ENCODE peak calls at places on chromosomes 1 and 21, in four cellular contexts. B, O, N and X are unnamed samples.

GRCh38 chr1:109641341-109641740 is 14.6 kb upstream of the GSTM4 start:
- DNase-seq in B (no peak), N (no peak), O (no peak), X (no peak)

GRCh38 chr1:88557044-88557443 is 127.0 kb upstream of the PKN2 start:
- DNase-seq in O (no peak), N (no peak), B (no peak), X (no peak)

GRCh38 chr1:172373864-172374263 is 46.6 kb upstream of the C1orf105 start:
- DNase-seq in N (no peak), B (peak; percentile 45), O (no peak), X (peak; percentile 41)

GRCh38 chr1:159979257-159979656 is 25.2 kb upstream of the SLAMF9 start:
- DNase-seq in O (peak; percentile 76), N (no peak), B (no peak), X (no peak)

GRCh38 chr1:71269823-71270222 is 189.0 kb upstream of the ZRANB2 start:
- DNase-seq in B (no peak), N (no peak), O (no peak), X (peak; percentile 38)

GRCh38 chr1:41626616-41627375 is 142.3 kb upstream of the EDN2 start:
- DNase-seq in B (no peak), N (no peak), O (peak; percentile 31), X (peak; percentile 89)

GRCh38 chr1:88683848-88684481 is at the start of gene PKN2:
- DNase-seq in O (peak; percentile 98), B (peak; percentile 100), N (peak; percentile 97), X (peak; percentile 91)

GRCh38 chr1:169348356-169349036 is 19.1 kb downstream of the NME7 start:
- DNase-seq in B (peak; percentile 77), N (peak; percentile 20), O (peak; percentile 68), X (peak; percentile 62)

GRCh38 chr1:160322831-160323230 is 20.2 kb downstream of the COPA start:
- DNase-seq in B (no peak), O (no peak), N (no peak), X (no peak)

GRCh38 chr1:73839922-73840321 is 358.1 kb downstream of the LRRIQ3 start:
- DNase-seq in O (no peak), N (no peak), B (peak; percentile 10), X (peak; percentile 34)

GRCh38 chr1:147451628-147452027 is 89.7 kb upstream of the BCL9 start:
- DNase-seq in O (no peak), N (no peak), B (no peak), X (no peak)

GRCh38 chr1:111907321-111907720 is 82.1 kb downstream of the KCND3 start:
- DNase-seq in O (no peak), B (no peak), N (no peak), X (peak; percentile 2)

GRCh38 chr21:37531402-37532042 is 164.9 kb downstream of the DYRK1A start:
- DNase-seq in O (no peak), N (no peak), B (no peak), X (no peak)

GRCh38 chr1:235913311-235913710 is 46.6 kb upstream of the LYST start:
- DNase-seq in O (peak; percentile 43), B (no peak), N (no peak), X (peak; percentile 59)

GRCh38 chr1:38279148-38279547 is 232.6 kb upstream of the POU3F1 start:
- DNase-seq in B (no peak), N (no peak), O (no peak), X (no peak)

GRCh38 chr1:44707112-44707881 is 23.7 kb downstream of the RNU5D-1 start:
- DNase-seq in B (peak; percentile 68), O (peak; percentile 94), N (no peak), X (peak; percentile 99)

GRCh38 chr1:26855636-26856035 is 7.3 kb upstream of the SFN start:
- DNase-seq in O (no peak), N (no peak), B (no peak), X (no peak)

GRCh38 chr1:228337031-228337564 is 69.5 kb downstream of the TRIM11 start:
- DNase-seq in N (peak; percentile 3), B (no peak), O (no peak), X (no peak)

GRCh38 chr1:231867607-231868006 is 241.0 kb downstream of the DISC1 start:
- DNase-seq in N (no peak), B (no peak), O (peak; percentile 49), X (peak; percentile 25)

GRCh38 chr1:8545078-8545477 is 227.2 kb downstream of the SLC45A1 start:
- DNase-seq in N (no peak), O (peak; percentile 35), B (no peak), X (peak; percentile 54)

GRCh38 chr1:165899461-165899941 is 72.1 kb downstream of the UCK2 start:
- DNase-seq in N (no peak), O (peak; percentile 23), B (no peak), X (peak; percentile 55)

GRCh38 chr1:62229468-62229867 is 34.8 kb downstream of the L1TD1 start:
- DNase-seq in N (no peak), B (no peak), O (no peak), X (peak; percentile 31)

GRCh38 chr1:42886046-42886739 is 39.8 kb downstream of the ZNF691 start:
- DNase-seq in B (no peak), O (no peak), N (no peak), X (no peak)

GRCh38 chr21:14070968-14071367 is 139.8 kb downstream of the LIPI start:
- DNase-seq in N (no peak), O (no peak), B (no peak), X (no peak)

GRCh38 chr1:53265581-53265980 is 27.3 kb upstream of the MAGOH start:
- DNase-seq in B (no peak), O (no peak), N (no peak), X (no peak)

GRCh38 chr1:229229721-229230135 is 41.2 kb upstream of the RAB4A start:
- DNase-seq in N (no peak), O (no peak), B (peak; percentile 89), X (no peak)

GRCh38 chr1:173867141-173867752 is 542 bp downstream of the GAS5 start:
- DNase-seq in O (no peak), N (no peak), B (no peak), X (no peak)

GRCh38 chr1:19212167-19212566 is 2.1 kb upstream of the UBR4 start:
- DNase-seq in B (no peak), N (no peak), O (no peak), X (no peak)

GRCh38 chr1:24203404-24203803 is 16.3 kb upstream of the IFNLR1 start:
- DNase-seq in B (no peak), N (peak; percentile 13), O (no peak), X (peak; percentile 78)

GRCh38 chr1:186740324-186740723 is 60.1 kb upstream of the PTGS2 start:
- DNase-seq in B (no peak), O (no peak), N (no peak), X (no peak)

GRCh38 chr1:221118938-221119320 is 239.7 kb downstream of the HLX start:
- DNase-seq in N (no peak), O (no peak), B (no peak), X (no peak)

GRCh38 chr1:21914468-21914867 is 22.6 kb downstream of the HSPG2 start:
- DNase-seq in N (no peak), O (no peak), B (no peak), X (no peak)

GRCh38 chr1:28160677-28161328 is 15.7 kb downstream of the PTAFR start:
- DNase-seq in N (no peak), B (peak; percentile 96), O (peak; percentile 90), X (peak; percentile 77)

GRCh38 chr1:181353526-181353925 is 129.8 kb upstream of the CACNA1E start:
- DNase-seq in B (no peak), O (no peak), N (no peak), X (peak; percentile 36)

GRCh38 chr1:228930479-228930957 is 195.2 kb downstream of the RHOU start:
- DNase-seq in O (no peak), N (no peak), B (peak; percentile 68), X (peak; percentile 13)

GRCh38 chr1:62717483-62717882 is 29.3 kb upstream of the DOCK7 start:
- DNase-seq in O (no peak), N (no peak), B (no peak), X (no peak)

GRCh38 chr1:226378071-226378470 is 29.8 kb downstream of the PARP1 start:
- DNase-seq in B (peak; percentile 35), O (peak; percentile 31), N (no peak), X (no peak)

GRCh38 chr1:212754193-212754592 is 37.4 kb downstream of the NSL1 start:
- DNase-seq in N (peak; percentile 7), B (no peak), O (no peak), X (no peak)

GRCh38 chr1:179208681-179209477 is 20.6 kb downstream of the ABL2 start:
- DNase-seq in N (no peak), O (no peak), B (peak; percentile 13), X (no peak)
- H3K27me3 ChIP-seq in N (no peaks in the 10 kb centered on the region), O (no peaks in the 10 kb centered on the region), B (no peaks in the 10 kb centered on the region), X (no peaks in the 10 kb centered on the region)

DNA sequence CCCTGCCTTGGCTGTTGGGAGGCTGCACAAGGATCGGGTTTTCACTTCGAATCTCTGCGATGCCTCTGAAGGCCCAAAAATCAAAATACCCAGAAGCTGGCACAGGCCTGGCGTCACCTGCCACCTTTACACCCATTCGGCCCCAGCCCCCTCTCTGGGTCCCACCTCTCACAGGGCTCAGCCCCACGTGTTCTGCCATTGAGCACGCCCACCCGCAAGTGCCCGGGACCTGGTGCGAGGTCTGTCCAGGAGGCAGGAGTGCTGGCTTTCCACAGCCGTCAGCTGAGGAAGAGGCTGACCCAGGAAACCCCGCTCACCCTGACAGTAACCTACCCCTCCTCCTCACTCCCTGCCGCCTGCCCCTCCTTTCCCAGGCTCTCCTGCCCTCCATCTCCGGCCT is 13.7 kb downstream of the RCC2 start:
- DNase-seq in N (no peak), O (no peak), B (no peak), X (no peak)
- H3K36me3 ChIP-seq in N (peaks cover 72% of the 10 kb centered on the region), O (peaks cover 61% of the 10 kb centered on the region), B (peaks cover 49% of the 10 kb centered on the region), X (peaks cover 68% of the 10 kb centered on the region)

DNA sequence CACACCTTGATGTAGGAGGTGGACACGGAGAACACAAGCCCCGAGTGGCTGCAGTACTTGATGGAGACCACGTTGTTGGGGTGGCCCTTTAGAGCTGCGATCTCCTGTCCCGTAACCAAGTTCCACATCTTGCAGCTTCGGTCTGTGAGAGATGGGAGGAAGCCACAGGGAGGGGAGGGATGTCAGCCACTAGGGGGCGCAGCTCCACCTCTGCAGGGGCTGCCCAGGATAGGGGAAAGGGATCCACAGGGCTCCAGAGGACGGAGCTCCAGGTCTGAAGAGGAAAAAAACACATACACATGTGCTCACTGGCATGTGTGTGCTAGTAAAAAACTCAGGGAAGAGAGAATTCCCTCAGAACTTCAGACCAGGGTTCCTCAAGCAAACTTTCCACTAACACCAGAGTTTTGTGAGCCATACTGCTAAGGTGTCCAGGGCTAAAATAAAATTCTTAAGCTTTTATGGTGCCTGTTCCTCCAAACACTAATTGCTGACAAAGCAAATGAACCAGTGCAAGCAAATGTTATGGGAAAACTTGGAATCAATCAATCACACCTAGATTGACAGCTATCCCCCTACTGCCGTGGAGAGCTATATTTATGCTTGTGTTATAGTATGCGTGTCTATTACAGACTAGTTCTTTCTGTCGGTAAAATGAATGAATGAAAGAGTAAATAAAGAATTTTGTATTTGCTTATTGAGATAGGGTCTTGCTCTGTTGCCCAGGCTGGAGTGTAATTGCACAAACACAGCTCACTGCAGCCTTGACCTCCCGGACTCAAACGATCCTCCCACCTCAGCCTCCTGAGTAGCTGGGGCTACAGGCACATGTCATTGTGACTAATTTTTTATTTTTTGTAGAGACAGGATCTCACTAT is 43.7 kb downstream of the KIF21B start:
- DNase-seq in O (no peak), B (peak; percentile 15), N (peak; percentile 74), X (peak; percentile 1)
- TF ChIP-seq CTCF in O (peak; percentile 27), B (peak; percentile 48), N (peak; percentile 66), X (peak; percentile 60)

DNA sequence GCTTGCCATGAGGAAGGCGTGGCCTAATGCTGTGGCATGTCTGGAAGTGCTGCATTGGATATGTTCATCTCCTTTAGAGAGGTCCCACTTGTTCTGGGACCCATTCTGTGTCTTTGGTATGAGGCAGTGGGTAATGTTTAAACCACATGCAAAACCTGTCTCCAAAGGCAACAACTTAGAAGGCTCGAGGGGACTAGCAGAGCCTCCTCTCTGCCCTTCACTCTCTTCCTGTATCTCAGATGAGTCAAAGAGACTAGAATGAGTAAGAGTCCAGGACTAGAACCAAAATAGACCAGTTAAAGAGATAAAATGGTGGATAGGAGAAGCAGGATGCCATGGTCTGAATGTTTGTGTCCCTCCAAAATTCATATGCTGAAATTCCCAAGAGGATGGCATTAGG is 220.8 kb upstream of the KIAA0040 start:
- DNase-seq in B (no peak), N (no peak), O (no peak), X (no peak)
- H3K27me3 ChIP-seq in B (no peaks in the 10 kb centered on the region), N (no peaks in the 10 kb centered on the region), O (no peaks in the 10 kb centered on the region), X (no peaks in the 10 kb centered on the region)